ENCODE peak calls at places on chromosomes 11 and 22, in seven cellular contexts. S is stimulated activated CD4-positive, alpha-beta T cell treated with anti-CD3 and anti-CD28 coated beads, TNF-alpha, amount 100 ng/mL, for 4 hours; Q is lung; N is activated T-helper 1 cell treated with anti-CD3 and anti-CD28 coated beads, Interleukin-12 subunit alpha, Interleukin-12 subunit beta, Interleukin-2, Interleukin-4 antibody, amounts not matched to agents 30 ng/mL and 10 ng/mL and 1 ng/mL, durations not matched to agents 14 hours and 24 hours and 36 hours; V is pulmonary artery endothelial cell; D is activated CD4-positive, alpha-beta T cell treated with anti-CD3 and anti-CD28 coated beads, Interleukin-2, amount 50 U/mL, for 48 hours; B is osteocyte. G is an unnamed sample.

GRCh38 chr22:20066617-20067383 is 13.2 kb upstream of the DGCR8 start:
- DNase-seq in S (no peak), Q (no peak), N (no peak), V (no peak), D (no peak), B (no peak), G (no peak)

GRCh38 chr11:113014731-113015455 is 53.7 kb downstream of the NCAM1 start:
- DNase-seq in S (no peak), Q (no peak), N (no peak), V (no peak), D (no peak), B (no peak), G (peak)

GRCh38 chr11:122202161-122202950 is 86.3 kb upstream of the BLID start:
- DNase-seq in S (no peak), Q (no peak), N (no peak), V (no peak), D (no peak), B (no peak), G (peak)

GRCh38 chr22:36359172-36359973 is 28.4 kb downstream of the MYH9 start:
- DNase-seq in S (no peak), Q (no peak), N (no peak), V (no peak), D (no peak), B (no peak), G (no peak)

GRCh38 chr22:37139762-37140161 is 10.0 kb downstream of the IL2RB start:
- DNase-seq in S (no peak), Q (no peak), N (no peak), V (no peak), D (no peak), B (no peak), G (no peak)

GRCh38 chr22:23984430-23984829 is 4.5 kb downstream of the GSTT2 start:
- DNase-seq in S (no peak), Q (peak), N (peak), V (no peak), D (peak), B (no peak), G (peak)

GRCh38 chr11:68816251-68816776 is 25.4 kb downstream of the CPT1A start:
- DNase-seq in S (no peak), Q (no peak), N (no peak), V (no peak), D (no peak), B (no peak), G (no peak)

GRCh38 chr11:7600205-7600775 is 73.0 kb downstream of the CYB5R2 start:
- DNase-seq in S (no peak), Q (peak), N (no peak), V (peak), D (no peak), B (no peak), G (peak)

GRCh38 chr22:22375586-22376351 is 131.2 kb downstream of the VPREB1 start:
- DNase-seq in S (no peak), Q (no peak), N (no peak), V (no peak), D (no peak), B (peak), G (no peak)

GRCh38 chr11:104003491-104003890 is 32.9 kb upstream of the DDI1 start:
- DNase-seq in S (no peak), Q (no peak), N (no peak), V (no peak), D (no peak), B (no peak), G (peak)

GRCh38 chr22:21564411-21564810 is 3.1 kb upstream of the UBE2L3 start:
- DNase-seq in S (no peak), Q (no peak), N (no peak), V (no peak), D (no peak), B (no peak), G (no peak)

GRCh38 chr22:49763696-49764095 is 64.0 kb downstream of the BRD1 start:
- DNase-seq in S (no peak), Q (no peak), N (no peak), V (no peak), D (no peak), B (peak), G (no peak)